ENCODE peak calls at places on chromosomes 1 and 21, in seven cellular contexts. S is LoVo; W is CD8-positive, alpha-beta memory T cell; M is HEK293T; U is NCI-H1092 treated with DMSO at 0.1 percent for 48 hours; E is NCI-H345; D is A172. V is an unnamed sample.

GRCh38 chr1:94864821-94865220 is 44.7 kb downstream of the SLC44A3 start:
- DNase-seq in U (no peak), E (no peak), D (no peak), M (no peak), S (no peak), W (no peak), V (no peak)

GRCh38 chr1:58584082-58584895 is 7.2 kb upstream of the TACSTD2 start:
- DNase-seq in W (no peak), D (peak), M (no peak), E (no peak), U (no peak), S (peak), V (peak)

GRCh38 chr1:9860887-9861286 is 37.1 kb upstream of the CLSTN1 start:
- DNase-seq in W (no peak), D (no peak), E (no peak), M (no peak), U (no peak), S (no peak), V (no peak)

GRCh38 chr1:29236743-29236992 is 346 bp downstream of the PTPRU start:
- DNase-seq in D (no peak), S (no peak), E (no peak), W (no peak), M (no peak), U (no peak), V (no peak)

GRCh38 chr1:42973304-42973703 is 14.6 kb upstream of the SLC2A1 start:
- DNase-seq in U (no peak), M (no peak), D (peak), E (no peak), W (no peak), S (peak), V (no peak)

GRCh38 chr1:17404820-17405219 is 32.8 kb downstream of the PADI6 start:
- DNase-seq in M (no peak), U (no peak), D (no peak), W (no peak), E (no peak), S (no peak), V (no peak)

GRCh38 chr21:46000182-46000730 is 18.7 kb downstream of the COL6A1 start:
- DNase-seq in E (no peak), W (no peak), U (no peak), D (no peak), S (no peak), M (no peak), V (no peak)

GRCh38 chr1:99781798-99782197 is 15.4 kb upstream of the FRRS1 start:
- DNase-seq in W (no peak), D (no peak), M (no peak), S (no peak), U (no peak), E (no peak), V (no peak)

GRCh38 chr1:192950926-192951325 is 108.2 kb downstream of the UCHL5 start:
- DNase-seq in S (no peak), U (no peak), M (no peak), D (no peak), E (no peak), W (no peak), V (no peak)

GRCh38 chr1:66540434-66541032 is 6.6 kb downstream of the SGIP1 start:
- DNase-seq in S (no peak), M (no peak), U (no peak), D (peak), W (no peak), E (no peak), V (no peak)

GRCh38 chr1:37865348-37866119 is 6.1 kb upstream of the MTF1 start:
- DNase-seq in U (no peak), E (no peak), S (peak), W (no peak), D (peak), M (no peak), V (no peak)

GRCh38 chr1:67174716-67175284 is 8.5 kb downstream of the IL23R start:
- DNase-seq in D (no peak), S (no peak), U (no peak), W (no peak), M (no peak), E (no peak), V (no peak)

GRCh38 chr1:24331961-24332673 is 13.0 kb downstream of the GRHL3 start:
- DNase-seq in S (no peak), D (no peak), W (no peak), M (no peak), U (no peak), E (no peak), V (no peak)

GRCh38 chr1:54114955-54115354 is 37.8 kb downstream of the CDCP2 start:
- DNase-seq in W (no peak), M (peak), D (no peak), S (no peak), U (no peak), E (no peak), V (no peak)

GRCh38 chr1:12206792-12207424 is 22.9 kb upstream of the VPS13D start:
- DNase-seq in S (no peak), U (no peak), M (no peak), E (peak), W (no peak), D (no peak), V (no peak)

GRCh38 chr1:153490272-153491051 is 30.0 kb upstream of the S100A7 start:
- DNase-seq in D (peak), E (peak), S (peak), W (no peak), M (no peak), U (peak), V (peak)

GRCh38 chr1:150320667-150320978 is 710 bp upstream of the PRPF3 start:
- DNase-seq in S (no peak), U (no peak), D (no peak), W (no peak), E (no peak), M (no peak), V (no peak)

GRCh38 chr1:218361298-218362065 is 16.3 kb downstream of the TGFB2 start:
- DNase-seq in S (no peak), U (peak), D (peak), M (peak), E (peak), W (no peak), V (no peak)

GRCh38 chr1:15994590-15995351 is 9.3 kb upstream of the SRARP start:
- DNase-seq in U (peak), S (no peak), E (no peak), W (peak), D (peak), M (peak), V (peak)

GRCh38 chr1:167770127-167770526 is 48.3 kb downstream of the MPZL1 start:
- DNase-seq in M (no peak), S (no peak), U (no peak), W (no peak), E (peak), D (no peak), V (no peak)